ENCODE peak calls at places on chromosome 14, in four cellular contexts. X is NB4, R is lower leg skin, B is endothelial cell of umbilical vein. J is an unnamed sample.
A peak's percentile ranks its signal among the peaks of the same experiment; 100 is the strongest.

GRCh38 chr14:63940387-63940786 is 87.6 kb downstream of the SYNE2 start:
- DNase-seq in X (no peak), B (no peak), R (no peak), J (no peak)

GRCh38 chr14:59964251-59965007 is 44.5 kb downstream of the LRRC9 start:
- DNase-seq in X (no peak), B (no peak), R (no peak), J (no peak)

GRCh38 chr14:84825481-84825880 is 704.5 kb upstream of the FLRT2 start:
- DNase-seq in R (no peak), B (no peak), X (no peak), J (peak; percentile 9)

GRCh38 chr14:83994020-83994419 is 1535.9 kb upstream of the FLRT2 start:
- DNase-seq in R (no peak), X (no peak), B (no peak), J (no peak)

GRCh38 chr14:64878775-64879634 is 702 bp downstream of the SPTB start:
- DNase-seq in X (no peak), B (no peak), R (no peak), J (no peak)

GRCh38 chr14:99191663-99192621 is 80.1 kb downstream of the BCL11B start:
- DNase-seq in X (no peak), B (peak; percentile 46), R (no peak), J (peak; percentile 27)

GRCh38 chr14:44847910-44848309 is 113.8 kb downstream of the KLHL28 start:
- DNase-seq in X (no peak), B (no peak), R (no peak), J (no peak)

GRCh38 chr14:31930493-31931225 is 146.4 kb upstream of the ARHGAP5 start:
- DNase-seq in B (no peak), X (peak; percentile 11), R (no peak), J (no peak)

GRCh38 chr14:75249958-75250336 is 28.7 kb upstream of the FOS start:
- DNase-seq in R (no peak), X (no peak), B (no peak), J (no peak)

GRCh38 chr14:61573748-61574513 is 121.4 kb upstream of the HIF1A start:
- DNase-seq in B (no peak), X (no peak), R (no peak), J (no peak)

GRCh38 chr14:52862652-52863338 is 71.4 kb upstream of the GNPNAT1 start:
- DNase-seq in X (no peak), R (no peak), B (peak; percentile 44), J (no peak)

GRCh38 chr14:101719708-101720107 is 41.8 kb upstream of the PPP2R5C start:
- DNase-seq in B (no peak), R (peak; percentile 72), X (no peak), J (no peak)

GRCh38 chr14:61561144-61561543 is 134.2 kb upstream of the HIF1A start:
- DNase-seq in X (no peak), B (peak; percentile 62), R (no peak), J (no peak)

GRCh38 chr14:69289811-69290520 is 30.0 kb downstream of the GALNT16 start:
- DNase-seq in R (peak; percentile 86), X (no peak), B (no peak), J (no peak)

GRCh38 chr14:23414906-23415820 is 7.1 kb upstream of the MYH6 start:
- DNase-seq in B (no peak), R (no peak), X (no peak), J (no peak)

GRCh38 chr14:102125546-102125945 is 14.2 kb upstream of the WDR20 start:
- DNase-seq in X (no peak), R (no peak), B (peak; percentile 6), J (no peak)

GRCh38 chr14:101862177-101862576 is 100.7 kb downstream of the PPP2R5C start:
- DNase-seq in X (no peak), R (no peak), B (no peak), J (peak; percentile 32)

GRCh38 chr14:68248481-68249255 is 429.1 kb downstream of the RAD51B start:
- DNase-seq in X (peak; percentile 64), R (peak; percentile 86), B (peak; percentile 85), J (no peak)

GRCh38 chr14:86858043-86858442 is 1134.9 kb downstream of the GALC start:
- DNase-seq in R (no peak), X (no peak), B (no peak), J (no peak)

GRCh38 chr14:99884834-99885648 is 91.8 kb downstream of the EML1 start:
- DNase-seq in B (peak; percentile 70), R (no peak), X (peak; percentile 63), J (no peak)

GRCh38 chr14:36241183-36241582 is 64.7 kb upstream of the PTCSC3 start:
- DNase-seq in B (no peak), R (no peak), X (peak; percentile 3), J (no peak)

GRCh38 chr14:28596336-28596735 is 170.3 kb upstream of the FOXG1 start:
- DNase-seq in X (no peak), R (no peak), B (peak; percentile 1), J (no peak)

GRCh38 chr14:33773205-33774030 is 177.5 kb downstream of the EGLN3 start:
- DNase-seq in B (no peak), X (no peak), R (no peak), J (no peak)

GRCh38 chr14:69055125-69055524 is 76.0 kb upstream of the ACTN1 start:
- DNase-seq in B (peak; percentile 88), X (no peak), R (no peak), J (peak; percentile 38)

GRCh38 chr14:79278798-79279644 is 932.3 kb downstream of the DIO2 start:
- DNase-seq in X (no peak), B (peak; percentile 83), R (peak; percentile 87), J (no peak)

GRCh38 chr14:99420711-99421110 is 59.9 kb downstream of the SETD3 start:
- DNase-seq in R (no peak), X (peak; percentile 17), B (peak; percentile 26), J (no peak)

GRCh38 chr14:60161176-60162107 is 3.8 kb downstream of the DHRS7 start:
- DNase-seq in R (peak; percentile 85), B (no peak), X (peak; percentile 13), J (no peak)

GRCh38 chr14:69672372-69672771 is 61.0 kb downstream of the SUSD6 start:
- DNase-seq in B (no peak), R (peak; percentile 57), X (no peak), J (no peak)

GRCh38 chr14:61766136-61766535 is 3.9 kb downstream of the SNAPC1 start:
- DNase-seq in R (no peak), B (peak; percentile 31), X (no peak), J (no peak)

GRCh38 chr14:102055181-102055901 is 31.5 kb downstream of the HSP90AA1 start:
- DNase-seq in B (no peak), X (no peak), R (no peak), J (peak; percentile 55)

GRCh38 chr14:62711351-62712023 is 333.8 kb downstream of the KCNH5 start:
- DNase-seq in X (peak; percentile 62), R (no peak), B (no peak), J (no peak)

GRCh38 chr14:65019944-65020566 is 33.4 kb downstream of the FNTB start:
- DNase-seq in R (peak; percentile 64), B (peak; percentile 82), X (peak; percentile 79), J (peak; percentile 33)

GRCh38 chr14:89428556-89429196 is 11.6 kb upstream of the FOXN3 start:
- DNase-seq in R (no peak), X (no peak), B (no peak), J (no peak)

GRCh38 chr14:34199585-34199984 is 248.7 kb upstream of the EGLN3 start:
- DNase-seq in R (no peak), B (no peak), X (no peak), J (no peak)

GRCh38 chr14:23882884-23883283 is 70.7 kb upstream of the DHRS4 start:
- DNase-seq in R (no peak), X (no peak), B (no peak), J (no peak)

GRCh38 chr14:32622742-32623141 is 293.6 kb downstream of the AKAP6 start:
- DNase-seq in B (no peak), R (no peak), X (no peak), J (no peak)

GRCh38 chr14:91515979-91516378 is 5.9 kb upstream of the PPP4R3A start:
- DNase-seq in X (no peak), R (peak; percentile 21), B (no peak), J (no peak)

DNA sequence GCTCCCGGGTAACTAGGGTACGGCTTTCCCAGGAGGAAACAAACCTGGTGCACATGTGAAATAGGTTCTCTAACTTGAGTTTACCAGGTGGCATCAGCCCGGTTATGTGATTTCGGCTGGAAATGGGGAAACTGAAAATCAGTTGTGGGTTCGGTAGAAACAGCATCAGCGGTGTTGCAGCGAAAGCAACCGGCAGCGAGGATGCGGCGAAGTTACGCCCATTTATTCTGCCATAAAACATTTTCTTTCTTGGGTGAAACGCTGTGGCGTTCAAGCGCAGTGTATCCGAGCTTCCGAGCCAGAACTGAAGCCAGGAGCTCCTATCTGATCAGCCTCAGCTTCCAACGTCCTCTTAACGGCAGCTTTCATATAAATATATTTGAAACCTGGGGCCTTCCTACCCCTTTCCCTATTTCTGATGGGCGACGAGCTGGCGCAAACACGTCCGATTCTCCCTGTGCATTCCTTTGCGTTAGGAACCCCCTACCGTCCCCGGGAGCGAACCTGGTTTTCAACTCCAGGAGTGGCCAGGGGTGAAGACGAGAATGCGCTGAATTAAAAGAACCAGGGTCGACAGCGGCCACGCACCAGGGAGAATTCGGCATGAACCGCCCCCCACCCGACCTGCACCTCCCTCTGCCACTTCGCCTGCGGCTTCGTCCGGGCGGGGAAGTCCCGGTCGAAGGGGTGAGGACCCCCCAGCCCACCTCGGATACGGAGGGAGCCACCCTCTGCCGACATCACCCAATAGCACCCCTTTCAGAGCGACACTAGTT is 1.6 kb downstream of the DPF3 start:
- DNase-seq in X (no peak), B (peak; percentile 56), R (no peak), J (peak; percentile 50)
- TF ChIP-seq POLR2A in X (no peak), B (no peak), R (no peak), J (no peak)

DNA sequence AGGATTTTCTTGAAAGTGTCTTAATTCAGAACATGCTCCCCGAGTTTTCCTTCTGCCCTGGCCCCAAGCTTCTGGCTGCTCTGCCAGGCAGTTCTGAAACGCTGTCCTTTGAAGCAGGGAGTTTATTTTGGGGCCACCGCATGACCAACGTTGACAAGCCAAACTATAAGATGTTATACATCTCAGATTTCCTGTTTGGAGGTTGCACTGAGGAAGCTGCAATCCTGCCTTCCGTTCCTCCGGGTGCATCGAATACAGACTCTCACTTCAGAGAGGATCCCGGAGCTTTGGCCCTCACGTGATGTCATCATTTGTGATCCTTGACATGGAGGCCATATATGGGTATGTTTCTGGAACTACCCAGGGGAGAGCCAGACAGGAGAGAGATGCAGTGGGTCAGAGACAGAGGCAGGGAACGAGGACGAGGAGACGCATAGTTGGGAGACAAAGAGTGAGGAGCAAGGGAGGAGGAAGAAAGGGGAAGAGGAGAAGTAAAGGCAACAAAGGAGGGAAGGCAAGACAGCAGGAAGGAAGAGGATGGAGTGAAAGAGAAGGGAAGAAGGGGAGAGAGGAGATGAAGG is at the start of gene ASB2:
- DNase-seq in R (no peak), X (no peak), B (no peak), J (no peak)
- TF ChIP-seq POLR2A in R (no peak), X (no peak), B (no peak), J (no peak)

GRCh38 chr14:96100171-96101064 is 61.3 kb downstream of the C14orf132 start:
- DNase-seq in B (peak; percentile 64), R (peak; percentile 94), X (peak; percentile 78), J (peak; percentile 82)
- TF ChIP-seq POLR2A in B (no peak), R (no peak), X (no peak), J (no peak)

GRCh38 chr14:105420976-105421674 is 1.5 kb downstream of the MTA1 start:
- DNase-seq in X (no peak), R (peak; percentile 84), B (no peak), J (no peak)

GRCh38 chr14:105418269-105419054 is 1.2 kb upstream of the MTA1 start:
- DNase-seq in R (no peak), B (no peak), X (no peak), J (no peak)

GRCh38 chr14:105420141-105420975 is 731 bp downstream of the MTA1 start:
- DNase-seq in B (no peak), R (no peak), X (peak; percentile 24), J (no peak)

GRCh38 chr14:105419055-105419304 is 647 bp upstream of the MTA1 start:
- DNase-seq in X (no peak), B (no peak), R (no peak), J (no peak)

GRCh38 chr14:105419305-105420091 is at the start of gene MTA1:
- DNase-seq in R (peak; percentile 84), B (no peak), X (peak; percentile 63), J (peak; percentile 71)
- TF ChIP-seq POLR2A in R (no peak), B (peak; percentile 42), X (peak; percentile 43), J (peak; percentile 26)

J was measured in H54.